ENCODE peak calls at places on chromosomes 1 and 21, in seven cellular contexts. One of them, this sample, is unnamed.

GRCh38 chr1:19042675-19043578 is 86.5 kb upstream of the IFFO2 start:
- DNase-seq in right atrium auricular region: no peak
- DNase-seq in dorsolateral prefrontal cortex: peak
- DNase-seq in nephron progenitor cell: no peak
- DNase-seq in thoracic aorta: no peak
- DNase-seq in tibial artery: peak
- DNase-seq in AG09319: no peak
- DNase-seq in this sample: no peak

GRCh38 chr1:208899438-208899837 is 655.3 kb upstream of the PLXNA2 start:
- DNase-seq in right atrium auricular region: no peak
- DNase-seq in dorsolateral prefrontal cortex: no peak
- DNase-seq in nephron progenitor cell: no peak
- DNase-seq in thoracic aorta: no peak
- DNase-seq in tibial artery: no peak
- DNase-seq in AG09319: no peak
- DNase-seq in this sample: no peak

GRCh38 chr1:25431495-25432363 is 1.0 kb downstream of the MACO1 start:
- DNase-seq in right atrium auricular region: no peak
- DNase-seq in dorsolateral prefrontal cortex: no peak
- DNase-seq in nephron progenitor cell: no peak
- DNase-seq in thoracic aorta: no peak
- DNase-seq in tibial artery: no peak
- DNase-seq in AG09319: no peak
- DNase-seq in this sample: no peak

GRCh38 chr21:45060089-45060488 is 14.3 kb upstream of the ADARB1 start:
- DNase-seq in right atrium auricular region: no peak
- DNase-seq in dorsolateral prefrontal cortex: no peak
- DNase-seq in nephron progenitor cell: no peak
- DNase-seq in thoracic aorta: no peak
- DNase-seq in tibial artery: no peak
- DNase-seq in AG09319: no peak
- DNase-seq in this sample: no peak

GRCh38 chr1:37865348-37866119 is 6.1 kb upstream of the MTF1 start:
- DNase-seq in right atrium auricular region: no peak
- DNase-seq in dorsolateral prefrontal cortex: no peak
- DNase-seq in nephron progenitor cell: no peak
- DNase-seq in thoracic aorta: no peak
- DNase-seq in tibial artery: no peak
- DNase-seq in AG09319: no peak
- DNase-seq in this sample: no peak

GRCh38 chr1:193190096-193190744 is 3.8 kb upstream of the B3GALT2 start:
- DNase-seq in right atrium auricular region: no peak
- DNase-seq in dorsolateral prefrontal cortex: no peak
- DNase-seq in nephron progenitor cell: no peak
- DNase-seq in thoracic aorta: no peak
- DNase-seq in tibial artery: no peak
- DNase-seq in AG09319: no peak
- DNase-seq in this sample: no peak

GRCh38 chr1:169108897-169109560 is 2.5 kb downstream of the ATP1B1 start:
- DNase-seq in right atrium auricular region: no peak
- DNase-seq in dorsolateral prefrontal cortex: no peak
- DNase-seq in nephron progenitor cell: no peak
- DNase-seq in thoracic aorta: no peak
- DNase-seq in tibial artery: no peak
- DNase-seq in AG09319: no peak
- DNase-seq in this sample: no peak

GRCh38 chr1:54591127-54591756 is 32.1 kb downstream of the FAM151A start:
- DNase-seq in right atrium auricular region: no peak
- DNase-seq in dorsolateral prefrontal cortex: no peak
- DNase-seq in nephron progenitor cell: no peak
- DNase-seq in thoracic aorta: no peak
- DNase-seq in tibial artery: no peak
- DNase-seq in AG09319: no peak
- DNase-seq in this sample: no peak

GRCh38 chr1:93414749-93415148 is 33.2 kb upstream of the FNBP1L start:
- DNase-seq in right atrium auricular region: no peak
- DNase-seq in dorsolateral prefrontal cortex: no peak
- DNase-seq in nephron progenitor cell: no peak
- DNase-seq in thoracic aorta: no peak
- DNase-seq in tibial artery: no peak
- DNase-seq in AG09319: no peak
- DNase-seq in this sample: no peak

GRCh38 chr1:112638109-112638426 is 18.4 kb downstream of the CAPZA1 start:
- DNase-seq in right atrium auricular region: no peak
- DNase-seq in dorsolateral prefrontal cortex: no peak
- DNase-seq in nephron progenitor cell: no peak
- DNase-seq in thoracic aorta: no peak
- DNase-seq in tibial artery: no peak
- DNase-seq in AG09319: no peak
- DNase-seq in this sample: no peak

GRCh38 chr1:31306278-31306677 is 9.4 kb downstream of the ZCCHC17 start:
- DNase-seq in right atrium auricular region: no peak
- DNase-seq in dorsolateral prefrontal cortex: no peak
- DNase-seq in nephron progenitor cell: no peak
- DNase-seq in thoracic aorta: no peak
- DNase-seq in tibial artery: no peak
- DNase-seq in AG09319: peak
- DNase-seq in this sample: no peak

GRCh38 chr1:68217060-68217554 is 15.2 kb downstream of the WLS start:
- DNase-seq in right atrium auricular region: no peak
- DNase-seq in dorsolateral prefrontal cortex: no peak
- DNase-seq in nephron progenitor cell: no peak
- DNase-seq in thoracic aorta: no peak
- DNase-seq in tibial artery: no peak
- DNase-seq in AG09319: no peak
- DNase-seq in this sample: no peak

GRCh38 chr1:89598450-89599331 is 34.2 kb upstream of the LRRC8C start:
- DNase-seq in right atrium auricular region: no peak
- DNase-seq in dorsolateral prefrontal cortex: no peak
- DNase-seq in nephron progenitor cell: no peak
- DNase-seq in thoracic aorta: no peak
- DNase-seq in tibial artery: no peak
- DNase-seq in AG09319: no peak
- DNase-seq in this sample: no peak

GRCh38 chr1:43414634-43415223 is 25.0 kb downstream of the SZT2 start:
- DNase-seq in right atrium auricular region: no peak
- DNase-seq in dorsolateral prefrontal cortex: no peak
- DNase-seq in nephron progenitor cell: peak
- DNase-seq in thoracic aorta: no peak
- DNase-seq in tibial artery: peak
- DNase-seq in AG09319: no peak
- DNase-seq in this sample: no peak

GRCh38 chr1:9180077-9180819 is 51.3 kb upstream of the GPR157 start:
- DNase-seq in right atrium auricular region: no peak
- DNase-seq in dorsolateral prefrontal cortex: no peak
- DNase-seq in nephron progenitor cell: no peak
- DNase-seq in thoracic aorta: no peak
- DNase-seq in tibial artery: no peak
- DNase-seq in AG09319: no peak
- DNase-seq in this sample: no peak

GRCh38 chr1:221097479-221098281 is 218.4 kb downstream of the HLX start:
- DNase-seq in right atrium auricular region: no peak
- DNase-seq in dorsolateral prefrontal cortex: no peak
- DNase-seq in nephron progenitor cell: no peak
- DNase-seq in thoracic aorta: no peak
- DNase-seq in tibial artery: no peak
- DNase-seq in AG09319: peak
- DNase-seq in this sample: no peak

GRCh38 chr1:44874155-44874554 is 31.1 kb upstream of the PTCH2 start:
- DNase-seq in right atrium auricular region: no peak
- DNase-seq in dorsolateral prefrontal cortex: no peak
- DNase-seq in nephron progenitor cell: no peak
- DNase-seq in thoracic aorta: no peak
- DNase-seq in tibial artery: no peak
- DNase-seq in AG09319: no peak
- DNase-seq in this sample: no peak

GRCh38 chr1:176517484-176517883 is 54.5 kb downstream of the PAPPA2 start:
- DNase-seq in right atrium auricular region: no peak
- DNase-seq in dorsolateral prefrontal cortex: no peak
- DNase-seq in nephron progenitor cell: peak
- DNase-seq in thoracic aorta: no peak
- DNase-seq in tibial artery: no peak
- DNase-seq in AG09319: no peak
- DNase-seq in this sample: no peak

GRCh38 chr1:7743346-7743745 is 27.8 kb upstream of the VAMP3 start:
- DNase-seq in right atrium auricular region: no peak
- DNase-seq in dorsolateral prefrontal cortex: no peak
- DNase-seq in nephron progenitor cell: no peak
- DNase-seq in thoracic aorta: no peak
- DNase-seq in tibial artery: no peak
- DNase-seq in AG09319: no peak
- DNase-seq in this sample: peak

GRCh38 chr1:171803056-171803455 is 21.6 kb downstream of the METTL13 start:
- DNase-seq in right atrium auricular region: no peak
- DNase-seq in dorsolateral prefrontal cortex: no peak
- DNase-seq in nephron progenitor cell: no peak
- DNase-seq in thoracic aorta: no peak
- DNase-seq in tibial artery: no peak
- DNase-seq in AG09319: peak
- DNase-seq in this sample: no peak

GRCh38 chr21:32415451-32415850 is 2.9 kb downstream of the EVA1C start:
- DNase-seq in right atrium auricular region: no peak
- DNase-seq in dorsolateral prefrontal cortex: no peak
- DNase-seq in nephron progenitor cell: no peak
- DNase-seq in thoracic aorta: no peak
- DNase-seq in tibial artery: no peak
- DNase-seq in AG09319: no peak
- DNase-seq in this sample: no peak

GRCh38 chr21:35232545-35233176 is 183.6 kb upstream of the RUNX1 start:
- DNase-seq in right atrium auricular region: no peak
- DNase-seq in dorsolateral prefrontal cortex: no peak
- DNase-seq in nephron progenitor cell: no peak
- DNase-seq in thoracic aorta: no peak
- DNase-seq in tibial artery: no peak
- DNase-seq in AG09319: no peak
- DNase-seq in this sample: no peak

GRCh38 chr1:32052887-32053286 is 19.9 kb upstream of the TMEM39B start:
- DNase-seq in right atrium auricular region: no peak
- DNase-seq in dorsolateral prefrontal cortex: no peak
- DNase-seq in nephron progenitor cell: no peak
- DNase-seq in thoracic aorta: no peak
- DNase-seq in tibial artery: no peak
- DNase-seq in AG09319: no peak
- DNase-seq in this sample: no peak

GRCh38 chr1:182301467-182302198 is 90.0 kb downstream of the GLUL start:
- DNase-seq in right atrium auricular region: peak
- DNase-seq in dorsolateral prefrontal cortex: peak
- DNase-seq in nephron progenitor cell: no peak
- DNase-seq in thoracic aorta: no peak
- DNase-seq in tibial artery: no peak
- DNase-seq in AG09319: no peak
- DNase-seq in this sample: no peak

GRCh38 chr1:156663178-156663577 is 14.0 kb downstream of the NES start:
- DNase-seq in right atrium auricular region: peak
- DNase-seq in dorsolateral prefrontal cortex: peak
- DNase-seq in nephron progenitor cell: no peak
- DNase-seq in thoracic aorta: peak
- DNase-seq in tibial artery: peak
- DNase-seq in AG09319: no peak
- DNase-seq in this sample: no peak

GRCh38 chr1:6860401-6860800 is 75.1 kb downstream of the CAMTA1 start:
- DNase-seq in right atrium auricular region: no peak
- DNase-seq in dorsolateral prefrontal cortex: no peak
- DNase-seq in nephron progenitor cell: no peak
- DNase-seq in thoracic aorta: no peak
- DNase-seq in tibial artery: no peak
- DNase-seq in AG09319: no peak
- DNase-seq in this sample: no peak

GRCh38 chr1:224273651-224274050 is 56.3 kb downstream of the NVL start:
- DNase-seq in right atrium auricular region: no peak
- DNase-seq in dorsolateral prefrontal cortex: no peak
- DNase-seq in nephron progenitor cell: no peak
- DNase-seq in thoracic aorta: no peak
- DNase-seq in tibial artery: no peak
- DNase-seq in AG09319: no peak
- DNase-seq in this sample: no peak

GRCh38 chr1:109630081-109630880 is 10.6 kb downstream of the AMPD2 start:
- DNase-seq in right atrium auricular region: peak
- DNase-seq in dorsolateral prefrontal cortex: no peak
- DNase-seq in nephron progenitor cell: peak
- DNase-seq in thoracic aorta: no peak
- DNase-seq in tibial artery: no peak
- DNase-seq in AG09319: no peak
- DNase-seq in this sample: no peak
- TF ChIP-seq CTCF in right atrium auricular region: peak
- TF ChIP-seq CTCF in dorsolateral prefrontal cortex: no peak
- TF ChIP-seq CTCF in nephron progenitor cell: no peak
- TF ChIP-seq CTCF in thoracic aorta: peak
- TF ChIP-seq CTCF in tibial artery: no peak
- TF ChIP-seq CTCF in AG09319: peak
- TF ChIP-seq CTCF in this sample: peak

GRCh38 chr21:46285761-46286667 is at the start of gene YBEY:
- DNase-seq in right atrium auricular region: peak
- DNase-seq in dorsolateral prefrontal cortex: peak
- DNase-seq in nephron progenitor cell: peak
- DNase-seq in thoracic aorta: peak
- DNase-seq in tibial artery: peak
- DNase-seq in AG09319: peak
- DNase-seq in this sample: peak
- TF ChIP-seq CTCF in right atrium auricular region: no peak
- TF ChIP-seq CTCF in dorsolateral prefrontal cortex: peak
- TF ChIP-seq CTCF in nephron progenitor cell: no peak
- TF ChIP-seq CTCF in thoracic aorta: peak
- TF ChIP-seq CTCF in tibial artery: peak
- TF ChIP-seq CTCF in AG09319: peak
- TF ChIP-seq CTCF in this sample: peak

GRCh38 chr1:234987415-234988159 is 141.1 kb downstream of the TOMM20 start:
- DNase-seq in right atrium auricular region: peak
- DNase-seq in dorsolateral prefrontal cortex: no peak
- DNase-seq in nephron progenitor cell: peak
- DNase-seq in thoracic aorta: peak
- DNase-seq in tibial artery: peak
- DNase-seq in AG09319: no peak
- DNase-seq in this sample: peak
- TF ChIP-seq CTCF in right atrium auricular region: no peak
- TF ChIP-seq CTCF in dorsolateral prefrontal cortex: no peak
- TF ChIP-seq CTCF in nephron progenitor cell: no peak
- TF ChIP-seq CTCF in thoracic aorta: no peak
- TF ChIP-seq CTCF in tibial artery: peak
- TF ChIP-seq CTCF in AG09319: no peak
- TF ChIP-seq CTCF in this sample: no peak

DNA sequence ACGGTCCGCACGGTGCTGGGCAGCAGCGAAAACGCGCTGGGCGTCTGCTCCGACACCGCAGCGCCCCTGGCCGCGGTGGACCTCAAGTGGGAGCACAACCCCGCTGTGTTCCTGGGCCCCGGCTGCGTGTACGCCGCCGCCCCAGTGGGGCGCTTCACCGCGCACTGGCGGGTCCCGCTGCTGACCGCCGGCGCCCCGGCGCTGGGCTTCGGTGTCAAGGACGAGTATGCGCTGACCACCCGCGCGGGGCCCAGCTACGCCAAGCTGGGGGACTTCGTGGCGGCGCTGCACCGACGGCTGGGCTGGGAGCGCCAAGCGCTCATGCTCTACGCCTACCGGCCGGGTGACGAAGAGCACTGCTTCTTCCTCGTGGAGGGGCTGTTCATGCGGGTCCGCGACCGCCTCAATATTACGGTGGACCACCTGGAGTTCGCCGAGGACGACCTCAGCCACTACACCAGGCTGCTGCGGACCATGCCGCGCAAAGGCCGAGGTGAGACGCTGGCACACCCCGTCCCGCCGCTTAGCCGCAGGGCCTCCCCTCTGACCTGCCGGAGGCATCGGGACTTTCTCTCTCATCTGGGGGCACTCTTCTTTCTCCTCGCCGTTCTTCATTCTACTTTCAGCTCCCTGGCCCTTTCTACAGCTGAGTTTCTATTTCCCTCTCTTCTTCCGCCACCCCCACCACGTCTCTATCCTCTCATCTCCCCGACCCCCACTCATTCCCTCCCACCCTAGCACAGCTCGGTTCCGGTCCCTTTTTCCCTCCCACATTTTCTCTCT is 1.0 kb downstream of the NPR1 start:
- DNase-seq in right atrium auricular region: no peak
- DNase-seq in dorsolateral prefrontal cortex: no peak
- DNase-seq in nephron progenitor cell: peak
- DNase-seq in thoracic aorta: no peak
- DNase-seq in tibial artery: no peak
- DNase-seq in AG09319: no peak
- DNase-seq in this sample: no peak
- TF ChIP-seq CTCF in right atrium auricular region: no peak
- TF ChIP-seq CTCF in dorsolateral prefrontal cortex: no peak
- TF ChIP-seq CTCF in nephron progenitor cell: peak
- TF ChIP-seq CTCF in thoracic aorta: no peak
- TF ChIP-seq CTCF in tibial artery: peak
- TF ChIP-seq CTCF in AG09319: no peak
- TF ChIP-seq CTCF in this sample: peak

This sample was measured in osteocyte.